ENCODE peak calls at places on chromosomes 16 and 17, in seven cellular contexts. L is NCI-H460, X is T-helper 1 cell, V is AG08395, Y is HTR-8/SVneo, U is dorsolateral prefrontal cortex, Z is NCI-H1092 treated with DMSO at 0.1 percent for 48 hours. F is an unnamed sample.

GRCh38 chr16:89364603-89365002 is 125.8 kb downstream of the ANKRD11 start:
- DNase-seq in L (no peak), X (no peak), V (no peak), Y (no peak), U (peak), Z (no peak), F (peak)

GRCh38 chr17:66449418-66449977 is 147.1 kb downstream of the PRKCA start:
- DNase-seq in L (no peak), X (no peak), V (no peak), Y (no peak), U (no peak), Z (no peak), F (no peak)

GRCh38 chr17:50805486-50805885 is 29.9 kb upstream of the WFIKKN2 start:
- DNase-seq in L (no peak), X (no peak), V (no peak), Y (no peak), U (no peak), Z (no peak), F (no peak)

GRCh38 chr16:82031116-82032084 is 3.7 kb upstream of the HSD17B2 start:
- DNase-seq in L (peak), X (no peak), V (peak), Y (peak), U (no peak), Z (peak), F (peak)

GRCh38 chr17:3983945-3984484 is 19.8 kb upstream of the ATP2A3 start:
- DNase-seq in L (no peak), X (no peak), V (no peak), Y (peak), U (no peak), Z (no peak), F (peak)

GRCh38 chr17:7552621-7553051 is 3.8 kb downstream of the TNFSF12 start:
- DNase-seq in L (no peak), X (no peak), V (no peak), Y (no peak), U (no peak), Z (no peak), F (no peak)

GRCh38 chr16:66930189-66930588 is 4.0 kb downstream of the CIAO2B start:
- DNase-seq in L (no peak), X (no peak), V (peak), Y (no peak), U (no peak), Z (no peak), F (peak)

GRCh38 chr17:59330314-59330942 is 1.0 kb upstream of the YPEL2 start:
- DNase-seq in L (no peak), X (no peak), V (no peak), Y (no peak), U (no peak), Z (no peak), F (no peak)

GRCh38 chr16:17977260-17977659 is 359.3 kb downstream of the NPIPA8 start:
- DNase-seq in L (no peak), X (no peak), V (no peak), Y (no peak), U (no peak), Z (no peak), F (no peak)

GRCh38 chr17:17041018-17041521 is 1.2 kb upstream of the MPRIP start:
- DNase-seq in L (no peak), X (no peak), V (peak), Y (no peak), U (peak), Z (no peak), F (no peak)

GRCh38 chr16:14424595-14424994 is 205.5 kb downstream of the PARN start:
- DNase-seq in L (no peak), X (no peak), V (no peak), Y (no peak), U (no peak), Z (no peak), F (no peak)

GRCh38 chr16:81778861-81779539 is at the start of gene PLCG2:
- DNase-seq in L (peak), X (peak), V (peak), Y (peak), U (peak), Z (no peak), F (peak)

GRCh38 chr16:61419771-61420170 is 616.5 kb downstream of the CDH8 start:
- DNase-seq in L (no peak), X (no peak), V (no peak), Y (no peak), U (no peak), Z (no peak), F (no peak)

GRCh38 chr16:76235025-76235424 is 42.2 kb upstream of the CNTNAP4 start:
- DNase-seq in L (no peak), X (no peak), V (no peak), Y (no peak), U (no peak), Z (no peak), F (no peak)

GRCh38 chr16:58197314-58198012 is 443 bp downstream of the CSNK2A2 start:
- DNase-seq in L (no peak), X (no peak), V (peak), Y (peak), U (no peak), Z (peak), F (no peak)

GRCh38 chr16:27742333-27742732 is 192.4 kb downstream of the KATNIP start:
- DNase-seq in L (no peak), X (no peak), V (no peak), Y (no peak), U (no peak), Z (no peak), F (no peak)

GRCh38 chr16:28304214-28304613 is 11.9 kb downstream of the SBK1 start:
- DNase-seq in L (peak), X (no peak), V (peak), Y (no peak), U (no peak), Z (no peak), F (peak)

GRCh38 chr16:72939247-72939646 is 108.7 kb downstream of the ZFHX3 start:
- DNase-seq in L (no peak), X (no peak), V (peak), Y (no peak), U (no peak), Z (no peak), F (peak)

GRCh38 chr16:85361441-85362118 is 249.3 kb upstream of the CIBAR2 start:
- DNase-seq in L (no peak), X (no peak), V (no peak), Y (no peak), U (no peak), Z (peak), F (peak)

GRCh38 chr17:40340327-40340726 is 24.2 kb downstream of the GJD3 start:
- DNase-seq in L (no peak), X (no peak), V (no peak), Y (no peak), U (no peak), Z (no peak), F (no peak)

GRCh38 chr17:80166446-80166845 is 3.4 kb upstream of the CARD14 start:
- DNase-seq in L (no peak), X (no peak), V (no peak), Y (no peak), U (no peak), Z (no peak), F (no peak)

GRCh38 chr17:37060966-37061365 is 112.2 kb downstream of the AATF start:
- DNase-seq in L (no peak), X (no peak), V (no peak), Y (no peak), U (no peak), Z (no peak), F (no peak)

GRCh38 chr17:78857266-78857665 is 16.7 kb upstream of the USP36 start:
- DNase-seq in L (no peak), X (no peak), V (no peak), Y (no peak), U (no peak), Z (no peak), F (no peak)

GRCh38 chr17:82367724-82368524 is 3.6 kb upstream of the UTS2R start:
- DNase-seq in L (no peak), X (no peak), V (no peak), Y (no peak), U (no peak), Z (no peak), F (no peak)

GRCh38 chr16:65910291-65910690 is 456.2 kb upstream of the CDH5 start:
- DNase-seq in L (no peak), X (no peak), V (no peak), Y (no peak), U (no peak), Z (no peak), F (no peak)

GRCh38 chr17:2179615-2180295 is 123.8 kb downstream of the SMG6 start:
- DNase-seq in L (no peak), X (no peak), V (peak), Y (peak), U (peak), Z (peak), F (peak)

GRCh38 chr17:76080934-76081287 is 1.9 kb downstream of the ZACN start:
- DNase-seq in L (no peak), X (no peak), V (no peak), Y (no peak), U (no peak), Z (no peak), F (no peak)

GRCh38 chr17:68718924-68719323 is 117.8 kb upstream of the FAM20A start:
- DNase-seq in L (no peak), X (no peak), V (no peak), Y (no peak), U (no peak), Z (no peak), F (no peak)

F was measured in choroid plexus epithelial cell.